ENCODE peak calls at places on chromosomes 2 and 18, in nine cellular contexts. One of them, this sample, is unnamed.

GRCh38 chr2:102141011-102141914 is 1.3 kb upstream of the IL1R1 start:
- DNase-seq in retinal pigment epithelial cell: no peak
- DNase-seq in NCI-H774: no peak
- DNase-seq in lower lobe of right lung: no peak
- DNase-seq in activated T-cell treated with anti-CD3 and anti-CD28 coated beads for 48 hours: no peak
- DNase-seq in M059J: no peak
- DNase-seq in stimulated activated CD4-positive, alpha-beta T cell treated with anti-CD3 and anti-CD28 coated beads, Interleukin-2, amount 100 ng/mL, for 4 hours: no peak
- DNase-seq in anterior cingulate cortex: no peak
- DNase-seq in activated effector memory CD4-positive, alpha-beta T cell treated with anti-CD3 and anti-CD28 coated beads, Interleukin-2, amount 50 U/mL, for 16 hours: no peak
- DNase-seq in this sample: peak; percentile 91

GRCh38 chr2:172039011-172039704 is 39.4 kb downstream of the METAP1D start:
- DNase-seq in retinal pigment epithelial cell: no peak
- DNase-seq in NCI-H774: no peak
- DNase-seq in lower lobe of right lung: no peak
- DNase-seq in activated T-cell treated with anti-CD3 and anti-CD28 coated beads for 48 hours: no peak
- DNase-seq in M059J: peak; percentile 41
- DNase-seq in stimulated activated CD4-positive, alpha-beta T cell treated with anti-CD3 and anti-CD28 coated beads, Interleukin-2, amount 100 ng/mL, for 4 hours: no peak
- DNase-seq in anterior cingulate cortex: no peak
- DNase-seq in activated effector memory CD4-positive, alpha-beta T cell treated with anti-CD3 and anti-CD28 coated beads, Interleukin-2, amount 50 U/mL, for 16 hours: no peak
- DNase-seq in this sample: no peak

GRCh38 chr2:177275041-177275440 is 10.5 kb upstream of the NFE2L2 start:
- DNase-seq in retinal pigment epithelial cell: no peak
- DNase-seq in NCI-H774: no peak
- DNase-seq in lower lobe of right lung: no peak
- DNase-seq in activated T-cell treated with anti-CD3 and anti-CD28 coated beads for 48 hours: no peak
- DNase-seq in M059J: peak; percentile 71
- DNase-seq in stimulated activated CD4-positive, alpha-beta T cell treated with anti-CD3 and anti-CD28 coated beads, Interleukin-2, amount 100 ng/mL, for 4 hours: no peak
- DNase-seq in anterior cingulate cortex: no peak
- DNase-seq in activated effector memory CD4-positive, alpha-beta T cell treated with anti-CD3 and anti-CD28 coated beads, Interleukin-2, amount 50 U/mL, for 16 hours: no peak
- DNase-seq in this sample: no peak

GRCh38 chr2:108548221-108549003 is 14.1 kb downstream of the LIMS1 start:
- DNase-seq in retinal pigment epithelial cell: no peak
- DNase-seq in NCI-H774: no peak
- DNase-seq in lower lobe of right lung: no peak
- DNase-seq in activated T-cell treated with anti-CD3 and anti-CD28 coated beads for 48 hours: no peak
- DNase-seq in M059J: no peak
- DNase-seq in stimulated activated CD4-positive, alpha-beta T cell treated with anti-CD3 and anti-CD28 coated beads, Interleukin-2, amount 100 ng/mL, for 4 hours: no peak
- DNase-seq in anterior cingulate cortex: no peak
- DNase-seq in activated effector memory CD4-positive, alpha-beta T cell treated with anti-CD3 and anti-CD28 coated beads, Interleukin-2, amount 50 U/mL, for 16 hours: no peak
- DNase-seq in this sample: peak; percentile 18

GRCh38 chr18:39788395-39788794 is 2166.6 kb upstream of the PIK3C3 start:
- DNase-seq in retinal pigment epithelial cell: no peak
- DNase-seq in NCI-H774: no peak
- DNase-seq in lower lobe of right lung: no peak
- DNase-seq in activated T-cell treated with anti-CD3 and anti-CD28 coated beads for 48 hours: no peak
- DNase-seq in M059J: peak; percentile 63
- DNase-seq in stimulated activated CD4-positive, alpha-beta T cell treated with anti-CD3 and anti-CD28 coated beads, Interleukin-2, amount 100 ng/mL, for 4 hours: no peak
- DNase-seq in anterior cingulate cortex: no peak
- DNase-seq in activated effector memory CD4-positive, alpha-beta T cell treated with anti-CD3 and anti-CD28 coated beads, Interleukin-2, amount 50 U/mL, for 16 hours: no peak
- DNase-seq in this sample: peak; percentile 30

GRCh38 chr2:201151127-201152074 is 31.5 kb upstream of the CASP10 start:
- DNase-seq in retinal pigment epithelial cell: no peak
- DNase-seq in NCI-H774: no peak
- DNase-seq in lower lobe of right lung: no peak
- DNase-seq in activated T-cell treated with anti-CD3 and anti-CD28 coated beads for 48 hours: no peak
- DNase-seq in M059J: peak; percentile 84
- DNase-seq in stimulated activated CD4-positive, alpha-beta T cell treated with anti-CD3 and anti-CD28 coated beads, Interleukin-2, amount 100 ng/mL, for 4 hours: no peak
- DNase-seq in anterior cingulate cortex: no peak
- DNase-seq in activated effector memory CD4-positive, alpha-beta T cell treated with anti-CD3 and anti-CD28 coated beads, Interleukin-2, amount 50 U/mL, for 16 hours: no peak
- DNase-seq in this sample: peak; percentile 92

GRCh38 chr2:219142329-219142728 is 18.3 kb downstream of the NHEJ1 start:
- DNase-seq in retinal pigment epithelial cell: no peak
- DNase-seq in NCI-H774: no peak
- DNase-seq in lower lobe of right lung: no peak
- DNase-seq in activated T-cell treated with anti-CD3 and anti-CD28 coated beads for 48 hours: no peak
- DNase-seq in M059J: peak; percentile 96
- DNase-seq in stimulated activated CD4-positive, alpha-beta T cell treated with anti-CD3 and anti-CD28 coated beads, Interleukin-2, amount 100 ng/mL, for 4 hours: no peak
- DNase-seq in anterior cingulate cortex: no peak
- DNase-seq in activated effector memory CD4-positive, alpha-beta T cell treated with anti-CD3 and anti-CD28 coated beads, Interleukin-2, amount 50 U/mL, for 16 hours: no peak
- DNase-seq in this sample: peak; percentile 95

GRCh38 chr18:23921716-23922285 is 92.8 kb upstream of the TTC39C start:
- DNase-seq in retinal pigment epithelial cell: peak; percentile 69
- DNase-seq in NCI-H774: no peak
- DNase-seq in lower lobe of right lung: no peak
- DNase-seq in activated T-cell treated with anti-CD3 and anti-CD28 coated beads for 48 hours: no peak
- DNase-seq in M059J: no peak
- DNase-seq in stimulated activated CD4-positive, alpha-beta T cell treated with anti-CD3 and anti-CD28 coated beads, Interleukin-2, amount 100 ng/mL, for 4 hours: no peak
- DNase-seq in anterior cingulate cortex: no peak
- DNase-seq in activated effector memory CD4-positive, alpha-beta T cell treated with anti-CD3 and anti-CD28 coated beads, Interleukin-2, amount 50 U/mL, for 16 hours: no peak
- DNase-seq in this sample: no peak

GRCh38 chr2:85435986-85436835 is 17.7 kb downstream of the SH2D6 start:
- DNase-seq in retinal pigment epithelial cell: no peak
- DNase-seq in NCI-H774: no peak
- DNase-seq in lower lobe of right lung: no peak
- DNase-seq in activated T-cell treated with anti-CD3 and anti-CD28 coated beads for 48 hours: no peak
- DNase-seq in M059J: no peak
- DNase-seq in stimulated activated CD4-positive, alpha-beta T cell treated with anti-CD3 and anti-CD28 coated beads, Interleukin-2, amount 100 ng/mL, for 4 hours: no peak
- DNase-seq in anterior cingulate cortex: no peak
- DNase-seq in activated effector memory CD4-positive, alpha-beta T cell treated with anti-CD3 and anti-CD28 coated beads, Interleukin-2, amount 50 U/mL, for 16 hours: no peak
- DNase-seq in this sample: no peak

GRCh38 chr18:32383040-32383819 is 87.5 kb downstream of the GAREM1 start:
- DNase-seq in retinal pigment epithelial cell: peak; percentile 70
- DNase-seq in NCI-H774: no peak
- DNase-seq in lower lobe of right lung: no peak
- DNase-seq in activated T-cell treated with anti-CD3 and anti-CD28 coated beads for 48 hours: no peak
- DNase-seq in M059J: peak; percentile 11
- DNase-seq in stimulated activated CD4-positive, alpha-beta T cell treated with anti-CD3 and anti-CD28 coated beads, Interleukin-2, amount 100 ng/mL, for 4 hours: no peak
- DNase-seq in anterior cingulate cortex: no peak
- DNase-seq in activated effector memory CD4-positive, alpha-beta T cell treated with anti-CD3 and anti-CD28 coated beads, Interleukin-2, amount 50 U/mL, for 16 hours: no peak
- DNase-seq in this sample: peak; percentile 1

GRCh38 chr2:180046202-180046601 is 39.1 kb upstream of the CWC22 start:
- DNase-seq in retinal pigment epithelial cell: no peak
- DNase-seq in NCI-H774: no peak
- DNase-seq in lower lobe of right lung: no peak
- DNase-seq in activated T-cell treated with anti-CD3 and anti-CD28 coated beads for 48 hours: no peak
- DNase-seq in M059J: no peak
- DNase-seq in stimulated activated CD4-positive, alpha-beta T cell treated with anti-CD3 and anti-CD28 coated beads, Interleukin-2, amount 100 ng/mL, for 4 hours: no peak
- DNase-seq in anterior cingulate cortex: no peak
- DNase-seq in activated effector memory CD4-positive, alpha-beta T cell treated with anti-CD3 and anti-CD28 coated beads, Interleukin-2, amount 50 U/mL, for 16 hours: no peak
- DNase-seq in this sample: no peak

GRCh38 chr2:201257381-201257940 is 2.9 kb upstream of the CASP8 start:
- DNase-seq in retinal pigment epithelial cell: no peak
- DNase-seq in NCI-H774: no peak
- DNase-seq in lower lobe of right lung: peak; percentile 71
- DNase-seq in activated T-cell treated with anti-CD3 and anti-CD28 coated beads for 48 hours: peak; percentile 26
- DNase-seq in M059J: no peak
- DNase-seq in stimulated activated CD4-positive, alpha-beta T cell treated with anti-CD3 and anti-CD28 coated beads, Interleukin-2, amount 100 ng/mL, for 4 hours: peak; percentile 19
- DNase-seq in anterior cingulate cortex: peak; percentile 35
- DNase-seq in activated effector memory CD4-positive, alpha-beta T cell treated with anti-CD3 and anti-CD28 coated beads, Interleukin-2, amount 50 U/mL, for 16 hours: peak; percentile 79
- DNase-seq in this sample: no peak

GRCh38 chr2:191641609-191642008 is 36.3 kb upstream of the NABP1 start:
- DNase-seq in retinal pigment epithelial cell: no peak
- DNase-seq in NCI-H774: no peak
- DNase-seq in lower lobe of right lung: no peak
- DNase-seq in activated T-cell treated with anti-CD3 and anti-CD28 coated beads for 48 hours: no peak
- DNase-seq in M059J: no peak
- DNase-seq in stimulated activated CD4-positive, alpha-beta T cell treated with anti-CD3 and anti-CD28 coated beads, Interleukin-2, amount 100 ng/mL, for 4 hours: no peak
- DNase-seq in anterior cingulate cortex: no peak
- DNase-seq in activated effector memory CD4-positive, alpha-beta T cell treated with anti-CD3 and anti-CD28 coated beads, Interleukin-2, amount 50 U/mL, for 16 hours: no peak
- DNase-seq in this sample: no peak

GRCh38 chr2:113822087-113822805 is 65.8 kb upstream of the SLC35F5 start:
- DNase-seq in retinal pigment epithelial cell: no peak
- DNase-seq in NCI-H774: no peak
- DNase-seq in lower lobe of right lung: no peak
- DNase-seq in activated T-cell treated with anti-CD3 and anti-CD28 coated beads for 48 hours: no peak
- DNase-seq in M059J: peak; percentile 28
- DNase-seq in stimulated activated CD4-positive, alpha-beta T cell treated with anti-CD3 and anti-CD28 coated beads, Interleukin-2, amount 100 ng/mL, for 4 hours: no peak
- DNase-seq in anterior cingulate cortex: no peak
- DNase-seq in activated effector memory CD4-positive, alpha-beta T cell treated with anti-CD3 and anti-CD28 coated beads, Interleukin-2, amount 50 U/mL, for 16 hours: no peak
- DNase-seq in this sample: peak; percentile 35

GRCh38 chr2:170856066-170856465 is 39.4 kb downstream of the GAD1 start:
- DNase-seq in retinal pigment epithelial cell: no peak
- DNase-seq in NCI-H774: no peak
- DNase-seq in lower lobe of right lung: no peak
- DNase-seq in activated T-cell treated with anti-CD3 and anti-CD28 coated beads for 48 hours: no peak
- DNase-seq in M059J: no peak
- DNase-seq in stimulated activated CD4-positive, alpha-beta T cell treated with anti-CD3 and anti-CD28 coated beads, Interleukin-2, amount 100 ng/mL, for 4 hours: no peak
- DNase-seq in anterior cingulate cortex: no peak
- DNase-seq in activated effector memory CD4-positive, alpha-beta T cell treated with anti-CD3 and anti-CD28 coated beads, Interleukin-2, amount 50 U/mL, for 16 hours: no peak
- DNase-seq in this sample: no peak

GRCh38 chr18:56402872-56403516 is 235.4 kb downstream of the TXNL1 start:
- DNase-seq in retinal pigment epithelial cell: peak; percentile 70
- DNase-seq in NCI-H774: no peak
- DNase-seq in lower lobe of right lung: no peak
- DNase-seq in activated T-cell treated with anti-CD3 and anti-CD28 coated beads for 48 hours: no peak
- DNase-seq in M059J: peak; percentile 92
- DNase-seq in stimulated activated CD4-positive, alpha-beta T cell treated with anti-CD3 and anti-CD28 coated beads, Interleukin-2, amount 100 ng/mL, for 4 hours: no peak
- DNase-seq in anterior cingulate cortex: no peak
- DNase-seq in activated effector memory CD4-positive, alpha-beta T cell treated with anti-CD3 and anti-CD28 coated beads, Interleukin-2, amount 50 U/mL, for 16 hours: no peak
- DNase-seq in this sample: peak; percentile 89

GRCh38 chr2:38740851-38741541 is 10.2 kb downstream of the SRSF7 start:
- DNase-seq in retinal pigment epithelial cell: no peak
- DNase-seq in NCI-H774: no peak
- DNase-seq in lower lobe of right lung: no peak
- DNase-seq in activated T-cell treated with anti-CD3 and anti-CD28 coated beads for 48 hours: no peak
- DNase-seq in M059J: peak; percentile 53
- DNase-seq in stimulated activated CD4-positive, alpha-beta T cell treated with anti-CD3 and anti-CD28 coated beads, Interleukin-2, amount 100 ng/mL, for 4 hours: no peak
- DNase-seq in anterior cingulate cortex: no peak
- DNase-seq in activated effector memory CD4-positive, alpha-beta T cell treated with anti-CD3 and anti-CD28 coated beads, Interleukin-2, amount 50 U/mL, for 16 hours: peak; percentile 75
- DNase-seq in this sample: peak; percentile 57

GRCh38 chr2:147204102-147204501 is 640.7 kb upstream of the ACVR2A start:
- DNase-seq in retinal pigment epithelial cell: peak; percentile 67
- DNase-seq in NCI-H774: no peak
- DNase-seq in lower lobe of right lung: no peak
- DNase-seq in activated T-cell treated with anti-CD3 and anti-CD28 coated beads for 48 hours: no peak
- DNase-seq in M059J: peak; percentile 49
- DNase-seq in stimulated activated CD4-positive, alpha-beta T cell treated with anti-CD3 and anti-CD28 coated beads, Interleukin-2, amount 100 ng/mL, for 4 hours: no peak
- DNase-seq in anterior cingulate cortex: no peak
- DNase-seq in activated effector memory CD4-positive, alpha-beta T cell treated with anti-CD3 and anti-CD28 coated beads, Interleukin-2, amount 50 U/mL, for 16 hours: no peak
- DNase-seq in this sample: peak; percentile 25

GRCh38 chr2:121884515-121884915 is 129.1 kb downstream of the TSN start:
- DNase-seq in retinal pigment epithelial cell: no peak
- DNase-seq in NCI-H774: no peak
- DNase-seq in lower lobe of right lung: no peak
- DNase-seq in activated T-cell treated with anti-CD3 and anti-CD28 coated beads for 48 hours: no peak
- DNase-seq in M059J: no peak
- DNase-seq in stimulated activated CD4-positive, alpha-beta T cell treated with anti-CD3 and anti-CD28 coated beads, Interleukin-2, amount 100 ng/mL, for 4 hours: no peak
- DNase-seq in anterior cingulate cortex: no peak
- DNase-seq in activated effector memory CD4-positive, alpha-beta T cell treated with anti-CD3 and anti-CD28 coated beads, Interleukin-2, amount 50 U/mL, for 16 hours: no peak
- DNase-seq in this sample: no peak

GRCh38 chr2:129762386-129763189 is 216.9 kb upstream of the RAB6C start:
- DNase-seq in retinal pigment epithelial cell: no peak
- DNase-seq in NCI-H774: no peak
- DNase-seq in lower lobe of right lung: no peak
- DNase-seq in activated T-cell treated with anti-CD3 and anti-CD28 coated beads for 48 hours: no peak
- DNase-seq in M059J: no peak
- DNase-seq in stimulated activated CD4-positive, alpha-beta T cell treated with anti-CD3 and anti-CD28 coated beads, Interleukin-2, amount 100 ng/mL, for 4 hours: no peak
- DNase-seq in anterior cingulate cortex: no peak
- DNase-seq in activated effector memory CD4-positive, alpha-beta T cell treated with anti-CD3 and anti-CD28 coated beads, Interleukin-2, amount 50 U/mL, for 16 hours: no peak
- DNase-seq in this sample: no peak

GRCh38 chr2:124913873-124914272 is 888.8 kb downstream of the CNTNAP5 start:
- DNase-seq in retinal pigment epithelial cell: no peak
- DNase-seq in NCI-H774: no peak
- DNase-seq in lower lobe of right lung: no peak
- DNase-seq in activated T-cell treated with anti-CD3 and anti-CD28 coated beads for 48 hours: no peak
- DNase-seq in M059J: peak; percentile 68
- DNase-seq in stimulated activated CD4-positive, alpha-beta T cell treated with anti-CD3 and anti-CD28 coated beads, Interleukin-2, amount 100 ng/mL, for 4 hours: no peak
- DNase-seq in anterior cingulate cortex: no peak
- DNase-seq in activated effector memory CD4-positive, alpha-beta T cell treated with anti-CD3 and anti-CD28 coated beads, Interleukin-2, amount 50 U/mL, for 16 hours: no peak
- DNase-seq in this sample: no peak

GRCh38 chr2:176212276-176212675 is 23.8 kb downstream of the HOXD1 start:
- DNase-seq in retinal pigment epithelial cell: no peak
- DNase-seq in NCI-H774: no peak
- DNase-seq in lower lobe of right lung: no peak
- DNase-seq in activated T-cell treated with anti-CD3 and anti-CD28 coated beads for 48 hours: no peak
- DNase-seq in M059J: no peak
- DNase-seq in stimulated activated CD4-positive, alpha-beta T cell treated with anti-CD3 and anti-CD28 coated beads, Interleukin-2, amount 100 ng/mL, for 4 hours: no peak
- DNase-seq in anterior cingulate cortex: no peak
- DNase-seq in activated effector memory CD4-positive, alpha-beta T cell treated with anti-CD3 and anti-CD28 coated beads, Interleukin-2, amount 50 U/mL, for 16 hours: no peak
- DNase-seq in this sample: no peak

GRCh38 chr2:237403024-237403882 is 10.7 kb downstream of the COL6A3 start:
- DNase-seq in retinal pigment epithelial cell: no peak
- DNase-seq in NCI-H774: no peak
- DNase-seq in lower lobe of right lung: no peak
- DNase-seq in activated T-cell treated with anti-CD3 and anti-CD28 coated beads for 48 hours: no peak
- DNase-seq in M059J: no peak
- DNase-seq in stimulated activated CD4-positive, alpha-beta T cell treated with anti-CD3 and anti-CD28 coated beads, Interleukin-2, amount 100 ng/mL, for 4 hours: no peak
- DNase-seq in anterior cingulate cortex: no peak
- DNase-seq in activated effector memory CD4-positive, alpha-beta T cell treated with anti-CD3 and anti-CD28 coated beads, Interleukin-2, amount 50 U/mL, for 16 hours: no peak
- DNase-seq in this sample: peak; percentile 21

This sample was measured in EL.